ENCODE peak calls at places on chromosomes 6 and 20, in six cellular contexts. One of them, this sample, is unnamed.

GRCh38 chr6:69116658-69117057 is 481.6 kb downstream of the ADGRB3 start:
- DNase-seq in breast epithelium: no peak
- DNase-seq in AG04450: no peak
- DNase-seq in CD8-positive, alpha-beta T cell: no peak
- DNase-seq in progenitor cell of endocrine pancreas: no peak
- DNase-seq in HCT116: no peak
- DNase-seq in this sample: no peak

GRCh38 chr20:32585011-32585518 is at the start of gene NOL4L:
- DNase-seq in breast epithelium: no peak
- DNase-seq in HCT116: no peak
- DNase-seq in progenitor cell of endocrine pancreas: peak
- DNase-seq in CD8-positive, alpha-beta T cell: peak
- DNase-seq in AG04450: no peak
- DNase-seq in this sample: no peak

GRCh38 chr20:51156796-51157119 is 133.9 kb upstream of the KCNG1 start:
- DNase-seq in progenitor cell of endocrine pancreas: no peak
- DNase-seq in breast epithelium: no peak
- DNase-seq in HCT116: no peak
- DNase-seq in CD8-positive, alpha-beta T cell: no peak
- DNase-seq in AG04450: no peak
- DNase-seq in this sample: no peak

GRCh38 chr6:157667211-157668033 is 155.6 kb upstream of the SNX9 start:
- DNase-seq in CD8-positive, alpha-beta T cell: peak
- DNase-seq in progenitor cell of endocrine pancreas: peak
- DNase-seq in AG04450: no peak
- DNase-seq in breast epithelium: no peak
- DNase-seq in HCT116: peak
- DNase-seq in this sample: peak

GRCh38 chr6:37049990-37050853 is 44.8 kb downstream of the FGD2 start:
- DNase-seq in AG04450: no peak
- DNase-seq in HCT116: no peak
- DNase-seq in CD8-positive, alpha-beta T cell: peak
- DNase-seq in breast epithelium: no peak
- DNase-seq in progenitor cell of endocrine pancreas: no peak
- DNase-seq in this sample: no peak

GRCh38 chr6:2764610-2765165 is 505 bp upstream of the WRNIP1 start:
- DNase-seq in HCT116: no peak
- DNase-seq in breast epithelium: no peak
- DNase-seq in AG04450: no peak
- DNase-seq in progenitor cell of endocrine pancreas: no peak
- DNase-seq in CD8-positive, alpha-beta T cell: peak
- DNase-seq in this sample: no peak

GRCh38 chr20:15328084-15328483 is 990.7 kb upstream of the FLRT3 start:
- DNase-seq in AG04450: no peak
- DNase-seq in CD8-positive, alpha-beta T cell: no peak
- DNase-seq in progenitor cell of endocrine pancreas: no peak
- DNase-seq in HCT116: no peak
- DNase-seq in breast epithelium: no peak
- DNase-seq in this sample: no peak

GRCh38 chr6:93721386-93722048 is 302.2 kb upstream of the EPHA7 start:
- DNase-seq in CD8-positive, alpha-beta T cell: no peak
- DNase-seq in breast epithelium: no peak
- DNase-seq in HCT116: no peak
- DNase-seq in AG04450: no peak
- DNase-seq in progenitor cell of endocrine pancreas: no peak
- DNase-seq in this sample: no peak

GRCh38 chr20:40606660-40607059 is 82.4 kb downstream of the MAFB start:
- DNase-seq in CD8-positive, alpha-beta T cell: no peak
- DNase-seq in AG04450: no peak
- DNase-seq in HCT116: no peak
- DNase-seq in breast epithelium: no peak
- DNase-seq in progenitor cell of endocrine pancreas: no peak
- DNase-seq in this sample: no peak

GRCh38 chr6:53300656-53301551 is 47.8 kb downstream of the ELOVL5 start:
- DNase-seq in AG04450: no peak
- DNase-seq in CD8-positive, alpha-beta T cell: no peak
- DNase-seq in HCT116: no peak
- DNase-seq in progenitor cell of endocrine pancreas: no peak
- DNase-seq in breast epithelium: no peak
- DNase-seq in this sample: no peak

GRCh38 chr6:40506956-40507355 is 80.2 kb downstream of the LRFN2 start:
- DNase-seq in breast epithelium: no peak
- DNase-seq in progenitor cell of endocrine pancreas: no peak
- DNase-seq in CD8-positive, alpha-beta T cell: no peak
- DNase-seq in AG04450: no peak
- DNase-seq in HCT116: no peak
- DNase-seq in this sample: no peak

GRCh38 chr6:33958208-33958862 is 154.5 kb upstream of the MLN start:
- DNase-seq in breast epithelium: no peak
- DNase-seq in AG04450: no peak
- DNase-seq in progenitor cell of endocrine pancreas: no peak
- DNase-seq in CD8-positive, alpha-beta T cell: no peak
- DNase-seq in HCT116: no peak
- DNase-seq in this sample: peak

GRCh38 chr20:25019381-25020155 is 27.0 kb upstream of the APMAP start:
- DNase-seq in AG04450: no peak
- DNase-seq in CD8-positive, alpha-beta T cell: no peak
- DNase-seq in progenitor cell of endocrine pancreas: no peak
- DNase-seq in breast epithelium: peak
- DNase-seq in HCT116: no peak
- DNase-seq in this sample: no peak

GRCh38 chr20:1388706-1389483 is 4.0 kb downstream of the FKBP1A start:
- DNase-seq in CD8-positive, alpha-beta T cell: no peak
- DNase-seq in HCT116: no peak
- DNase-seq in progenitor cell of endocrine pancreas: no peak
- DNase-seq in breast epithelium: no peak
- DNase-seq in AG04450: no peak
- DNase-seq in this sample: no peak

GRCh38 chr6:112470950-112471349 is 123.8 kb downstream of the RFPL4B start:
- DNase-seq in breast epithelium: no peak
- DNase-seq in AG04450: no peak
- DNase-seq in HCT116: no peak
- DNase-seq in CD8-positive, alpha-beta T cell: no peak
- DNase-seq in progenitor cell of endocrine pancreas: no peak
- DNase-seq in this sample: no peak

GRCh38 chr6:82995066-82995465 is 70.6 kb downstream of the UBE3D start:
- DNase-seq in HCT116: no peak
- DNase-seq in breast epithelium: no peak
- DNase-seq in AG04450: no peak
- DNase-seq in CD8-positive, alpha-beta T cell: no peak
- DNase-seq in progenitor cell of endocrine pancreas: no peak
- DNase-seq in this sample: no peak

GRCh38 chr6:69164564-69165252 is 529.6 kb downstream of the ADGRB3 start:
- DNase-seq in breast epithelium: no peak
- DNase-seq in progenitor cell of endocrine pancreas: no peak
- DNase-seq in AG04450: no peak
- DNase-seq in HCT116: no peak
- DNase-seq in CD8-positive, alpha-beta T cell: no peak
- DNase-seq in this sample: no peak

GRCh38 chr20:1322511-1323245 is 6.3 kb downstream of the SDCBP2 start:
- DNase-seq in AG04450: peak
- DNase-seq in CD8-positive, alpha-beta T cell: no peak
- DNase-seq in breast epithelium: peak
- DNase-seq in progenitor cell of endocrine pancreas: no peak
- DNase-seq in HCT116: no peak
- DNase-seq in this sample: no peak

GRCh38 chr20:6583134-6583738 is 184.2 kb upstream of the BMP2 start:
- DNase-seq in progenitor cell of endocrine pancreas: peak
- DNase-seq in HCT116: no peak
- DNase-seq in AG04450: no peak
- DNase-seq in breast epithelium: no peak
- DNase-seq in CD8-positive, alpha-beta T cell: no peak
- DNase-seq in this sample: peak

GRCh38 chr6:34333858-34334257 is 58.6 kb downstream of the NUDT3 start:
- DNase-seq in progenitor cell of endocrine pancreas: no peak
- DNase-seq in HCT116: no peak
- DNase-seq in CD8-positive, alpha-beta T cell: no peak
- DNase-seq in breast epithelium: no peak
- DNase-seq in AG04450: no peak
- DNase-seq in this sample: no peak

GRCh38 chr6:3457710-3458605 is 1.1 kb upstream of the SLC22A23 start:
- DNase-seq in AG04450: no peak
- DNase-seq in breast epithelium: peak
- DNase-seq in progenitor cell of endocrine pancreas: no peak
- DNase-seq in HCT116: peak
- DNase-seq in CD8-positive, alpha-beta T cell: no peak
- DNase-seq in this sample: no peak

GRCh38 chr20:48951646-48952045 is 30.1 kb downstream of the ARFGEF2 start:
- DNase-seq in AG04450: no peak
- DNase-seq in CD8-positive, alpha-beta T cell: no peak
- DNase-seq in progenitor cell of endocrine pancreas: no peak
- DNase-seq in breast epithelium: no peak
- DNase-seq in HCT116: no peak
- DNase-seq in this sample: no peak

GRCh38 chr20:48948612-48949011 is 27.1 kb downstream of the ARFGEF2 start:
- DNase-seq in AG04450: no peak
- DNase-seq in progenitor cell of endocrine pancreas: no peak
- DNase-seq in CD8-positive, alpha-beta T cell: no peak
- DNase-seq in breast epithelium: no peak
- DNase-seq in HCT116: no peak
- DNase-seq in this sample: no peak

GRCh38 chr20:48951041-48951440 is 29.5 kb downstream of the ARFGEF2 start:
- DNase-seq in progenitor cell of endocrine pancreas: no peak
- DNase-seq in AG04450: no peak
- DNase-seq in breast epithelium: no peak
- DNase-seq in CD8-positive, alpha-beta T cell: no peak
- DNase-seq in HCT116: no peak
- DNase-seq in this sample: no peak

GRCh38 chr20:48952656-48953055 is 31.1 kb downstream of the ARFGEF2 start:
- DNase-seq in progenitor cell of endocrine pancreas: no peak
- DNase-seq in HCT116: no peak
- DNase-seq in breast epithelium: no peak
- DNase-seq in AG04450: no peak
- DNase-seq in CD8-positive, alpha-beta T cell: no peak
- DNase-seq in this sample: no peak

GRCh38 chr20:48949304-48950170 is 28.0 kb downstream of the ARFGEF2 start:
- DNase-seq in progenitor cell of endocrine pancreas: no peak
- DNase-seq in AG04450: no peak
- DNase-seq in CD8-positive, alpha-beta T cell: no peak
- DNase-seq in HCT116: no peak
- DNase-seq in breast epithelium: no peak
- DNase-seq in this sample: no peak
- TF ChIP-seq CTCF in progenitor cell of endocrine pancreas: peak
- TF ChIP-seq CTCF in AG04450: no peak
- TF ChIP-seq CTCF in CD8-positive, alpha-beta T cell: no peak
- TF ChIP-seq CTCF in HCT116: no peak
- TF ChIP-seq CTCF in breast epithelium: no peak
- TF ChIP-seq CTCF in this sample: no peak

GRCh38 chr6:55445648-55446204 is 118.5 kb downstream of the GFRAL start:
- DNase-seq in CD8-positive, alpha-beta T cell: no peak
- DNase-seq in HCT116: peak
- DNase-seq in breast epithelium: no peak
- DNase-seq in AG04450: no peak
- DNase-seq in progenitor cell of endocrine pancreas: no peak
- DNase-seq in this sample: no peak

GRCh38 chr6:55448446-55448845 is 121.2 kb downstream of the GFRAL start:
- DNase-seq in breast epithelium: no peak
- DNase-seq in HCT116: no peak
- DNase-seq in progenitor cell of endocrine pancreas: no peak
- DNase-seq in CD8-positive, alpha-beta T cell: no peak
- DNase-seq in AG04450: no peak
- DNase-seq in this sample: no peak

GRCh38 chr6:55443238-55444134 is 116.2 kb downstream of the GFRAL start:
- DNase-seq in AG04450: no peak
- DNase-seq in HCT116: no peak
- DNase-seq in breast epithelium: no peak
- DNase-seq in CD8-positive, alpha-beta T cell: no peak
- DNase-seq in progenitor cell of endocrine pancreas: no peak
- DNase-seq in this sample: no peak

GRCh38 chr6:55450007-55450406 is 122.7 kb downstream of the GFRAL start:
- DNase-seq in breast epithelium: no peak
- DNase-seq in HCT116: no peak
- DNase-seq in progenitor cell of endocrine pancreas: no peak
- DNase-seq in AG04450: no peak
- DNase-seq in CD8-positive, alpha-beta T cell: no peak
- DNase-seq in this sample: no peak

DNA sequence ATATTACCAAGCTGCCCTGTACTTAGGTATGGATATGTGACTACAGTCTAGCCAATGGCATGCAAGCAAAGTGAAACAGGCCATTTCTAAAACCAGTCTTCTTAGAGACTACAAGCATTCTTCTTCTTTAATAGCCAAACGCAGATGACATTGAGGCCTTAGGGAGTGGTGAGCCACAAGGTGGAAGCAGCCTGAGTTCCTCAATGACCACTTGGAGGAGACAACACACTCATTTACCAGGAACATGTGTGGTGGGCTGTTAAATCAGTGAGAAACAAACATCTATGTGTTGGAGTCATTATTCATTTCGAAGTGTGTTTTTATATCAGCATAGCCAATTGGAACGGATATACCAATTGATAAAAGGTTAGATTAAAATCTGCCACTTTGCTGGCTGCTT is 122.0 kb downstream of the GFRAL start:
- DNase-seq in HCT116: no peak
- DNase-seq in CD8-positive, alpha-beta T cell: no peak
- DNase-seq in AG04450: no peak
- DNase-seq in breast epithelium: no peak
- DNase-seq in progenitor cell of endocrine pancreas: no peak
- DNase-seq in this sample: no peak
- TF ChIP-seq CTCF in HCT116: peak
- TF ChIP-seq CTCF in CD8-positive, alpha-beta T cell: no peak
- TF ChIP-seq CTCF in AG04450: no peak
- TF ChIP-seq CTCF in breast epithelium: no peak
- TF ChIP-seq CTCF in progenitor cell of endocrine pancreas: peak
- TF ChIP-seq CTCF in this sample: no peak

DNA sequence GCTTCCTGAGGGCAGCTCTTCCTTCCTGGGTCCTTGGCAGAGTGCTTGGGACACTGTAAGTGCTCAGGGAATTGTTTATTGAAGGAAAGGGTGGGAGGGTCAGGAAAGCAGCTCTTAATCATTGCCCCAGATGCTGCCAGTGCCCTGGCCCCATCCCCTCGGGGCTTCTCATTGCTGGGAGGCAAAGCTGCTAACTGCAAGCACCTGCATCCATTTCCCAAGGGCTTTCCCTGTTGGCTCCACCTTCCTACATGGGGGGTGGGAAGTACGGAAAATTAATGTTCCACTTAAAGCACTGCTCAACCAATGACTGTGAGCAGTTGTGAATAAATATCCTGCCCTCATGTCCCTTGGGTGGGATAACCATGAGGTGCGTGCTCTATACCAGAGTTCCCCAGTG is 56.4 kb downstream of the NDUFAF5 start:
- DNase-seq in HCT116: no peak
- DNase-seq in breast epithelium: no peak
- DNase-seq in CD8-positive, alpha-beta T cell: no peak
- DNase-seq in AG04450: no peak
- DNase-seq in progenitor cell of endocrine pancreas: no peak
- DNase-seq in this sample: no peak
- TF ChIP-seq CTCF in HCT116: no peak
- TF ChIP-seq CTCF in breast epithelium: no peak
- TF ChIP-seq CTCF in CD8-positive, alpha-beta T cell: no peak
- TF ChIP-seq CTCF in AG04450: no peak
- TF ChIP-seq CTCF in progenitor cell of endocrine pancreas: no peak
- TF ChIP-seq CTCF in this sample: no peak

DNA sequence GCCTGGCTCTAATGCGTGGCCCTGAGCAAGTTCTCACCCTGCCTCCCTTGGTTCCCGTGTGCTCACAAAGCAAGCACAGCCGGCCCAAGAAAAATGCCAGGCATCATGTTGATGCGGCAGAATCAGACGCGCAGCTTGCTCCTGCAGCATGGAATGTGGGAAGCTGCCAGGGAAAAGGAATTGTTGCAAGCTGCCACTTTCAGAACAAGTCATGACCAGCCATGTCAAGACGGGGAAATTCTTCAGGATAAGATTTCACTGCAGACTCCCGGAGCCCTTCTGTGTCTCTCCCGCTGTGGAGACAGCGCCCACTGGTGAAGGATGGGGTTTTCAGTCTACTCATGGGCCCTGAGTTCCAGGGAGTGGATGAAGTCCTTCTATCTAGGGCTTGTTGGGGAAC is 4.6 kb downstream of the DACT2 start:
- DNase-seq in breast epithelium: no peak
- DNase-seq in CD8-positive, alpha-beta T cell: no peak
- DNase-seq in HCT116: no peak
- DNase-seq in AG04450: no peak
- DNase-seq in progenitor cell of endocrine pancreas: no peak
- DNase-seq in this sample: no peak
- TF ChIP-seq CTCF in breast epithelium: peak
- TF ChIP-seq CTCF in CD8-positive, alpha-beta T cell: no peak
- TF ChIP-seq CTCF in HCT116: no peak
- TF ChIP-seq CTCF in AG04450: no peak
- TF ChIP-seq CTCF in progenitor cell of endocrine pancreas: no peak
- TF ChIP-seq CTCF in this sample: no peak

This sample was measured in D721Med.